ENCODE peak calls at places on chromosome 19, in seven cellular contexts. One of them, this sample, is unnamed.

GRCh38 chr19:18408053-18408476 is 10.6 kb upstream of the LRRC25 start:
- DNase-seq in cardiac fibroblast: no peak
- DNase-seq in cardiac muscle cell: no peak
- DNase-seq in AG09309: no peak
- DNase-seq in bronchial epithelial cell: no peak
- DNase-seq in GM23338: peak
- DNase-seq in CD8-positive, alpha-beta T cell: no peak
- DNase-seq in this sample: no peak

GRCh38 chr19:33997690-33998089 is 174.6 kb upstream of the LSM14A start:
- DNase-seq in cardiac fibroblast: no peak
- DNase-seq in cardiac muscle cell: no peak
- DNase-seq in AG09309: no peak
- DNase-seq in bronchial epithelial cell: no peak
- DNase-seq in GM23338: no peak
- DNase-seq in CD8-positive, alpha-beta T cell: no peak
- DNase-seq in this sample: no peak

GRCh38 chr19:17402982-17403855 is 2.2 kb downstream of the BST2 start:
- DNase-seq in cardiac fibroblast: no peak
- DNase-seq in cardiac muscle cell: peak
- DNase-seq in AG09309: no peak
- DNase-seq in bronchial epithelial cell: no peak
- DNase-seq in GM23338: peak
- DNase-seq in CD8-positive, alpha-beta T cell: no peak
- DNase-seq in this sample: no peak

GRCh38 chr19:33826521-33826920 is 29.9 kb downstream of the KCTD15 start:
- DNase-seq in cardiac fibroblast: no peak
- DNase-seq in cardiac muscle cell: no peak
- DNase-seq in AG09309: no peak
- DNase-seq in bronchial epithelial cell: no peak
- DNase-seq in GM23338: no peak
- DNase-seq in CD8-positive, alpha-beta T cell: no peak
- DNase-seq in this sample: no peak

GRCh38 chr19:17078038-17078919 is 2.7 kb downstream of the MYO9B start:
- DNase-seq in cardiac fibroblast: no peak
- DNase-seq in cardiac muscle cell: no peak
- DNase-seq in AG09309: no peak
- DNase-seq in bronchial epithelial cell: peak
- DNase-seq in GM23338: no peak
- DNase-seq in CD8-positive, alpha-beta T cell: no peak
- DNase-seq in this sample: no peak

GRCh38 chr19:4524808-4525562 is 6.7 kb upstream of the PLIN4 start:
- DNase-seq in cardiac fibroblast: peak
- DNase-seq in cardiac muscle cell: peak
- DNase-seq in AG09309: no peak
- DNase-seq in bronchial epithelial cell: peak
- DNase-seq in GM23338: peak
- DNase-seq in CD8-positive, alpha-beta T cell: peak
- DNase-seq in this sample: no peak

GRCh38 chr19:43777163-43777700 is 3.5 kb downstream of the KCNN4 start:
- DNase-seq in cardiac fibroblast: peak
- DNase-seq in cardiac muscle cell: no peak
- DNase-seq in AG09309: no peak
- DNase-seq in bronchial epithelial cell: no peak
- DNase-seq in GM23338: no peak
- DNase-seq in CD8-positive, alpha-beta T cell: no peak
- DNase-seq in this sample: no peak

GRCh38 chr19:2275588-2276428 is 6.2 kb downstream of the PEAK3 start:
- DNase-seq in cardiac fibroblast: no peak
- DNase-seq in cardiac muscle cell: no peak
- DNase-seq in AG09309: no peak
- DNase-seq in bronchial epithelial cell: no peak
- DNase-seq in GM23338: peak
- DNase-seq in CD8-positive, alpha-beta T cell: no peak
- DNase-seq in this sample: no peak

GRCh38 chr19:4368128-4368820 is 24.9 kb downstream of the MPND start:
- DNase-seq in cardiac fibroblast: peak
- DNase-seq in cardiac muscle cell: no peak
- DNase-seq in AG09309: no peak
- DNase-seq in bronchial epithelial cell: peak
- DNase-seq in GM23338: no peak
- DNase-seq in CD8-positive, alpha-beta T cell: no peak
- DNase-seq in this sample: no peak

GRCh38 chr19:29672933-29673336 is 7.7 kb downstream of the PLEKHF1 start:
- DNase-seq in cardiac fibroblast: no peak
- DNase-seq in cardiac muscle cell: no peak
- DNase-seq in AG09309: no peak
- DNase-seq in bronchial epithelial cell: no peak
- DNase-seq in GM23338: no peak
- DNase-seq in CD8-positive, alpha-beta T cell: peak
- DNase-seq in this sample: no peak

GRCh38 chr19:37991841-37992248 is 84.8 kb downstream of the SIPA1L3 start:
- DNase-seq in cardiac fibroblast: no peak
- DNase-seq in cardiac muscle cell: no peak
- DNase-seq in AG09309: no peak
- DNase-seq in bronchial epithelial cell: peak
- DNase-seq in GM23338: no peak
- DNase-seq in CD8-positive, alpha-beta T cell: no peak
- DNase-seq in this sample: no peak

GRCh38 chr19:13262450-13262849 is 112.2 kb downstream of the IER2 start:
- DNase-seq in cardiac fibroblast: peak
- DNase-seq in cardiac muscle cell: peak
- DNase-seq in AG09309: peak
- DNase-seq in bronchial epithelial cell: peak
- DNase-seq in GM23338: peak
- DNase-seq in CD8-positive, alpha-beta T cell: no peak
- DNase-seq in this sample: no peak

GRCh38 chr19:44698492-44699201 is at the start of gene CEACAM16:
- DNase-seq in cardiac fibroblast: no peak
- DNase-seq in cardiac muscle cell: no peak
- DNase-seq in AG09309: no peak
- DNase-seq in bronchial epithelial cell: no peak
- DNase-seq in GM23338: no peak
- DNase-seq in CD8-positive, alpha-beta T cell: no peak
- DNase-seq in this sample: no peak

GRCh38 chr19:43738780-43739211 is 16.0 kb downstream of the SMG9 start:
- DNase-seq in cardiac fibroblast: peak
- DNase-seq in cardiac muscle cell: no peak
- DNase-seq in AG09309: no peak
- DNase-seq in bronchial epithelial cell: no peak
- DNase-seq in GM23338: no peak
- DNase-seq in CD8-positive, alpha-beta T cell: no peak
- DNase-seq in this sample: no peak

GRCh38 chr19:31519216-31519615 is 170.0 kb upstream of the TSHZ3 start:
- DNase-seq in cardiac fibroblast: no peak
- DNase-seq in cardiac muscle cell: no peak
- DNase-seq in AG09309: no peak
- DNase-seq in bronchial epithelial cell: no peak
- DNase-seq in GM23338: no peak
- DNase-seq in CD8-positive, alpha-beta T cell: no peak
- DNase-seq in this sample: no peak

GRCh38 chr19:1040476-1041271 is 767 bp downstream of the ABCA7 start:
- DNase-seq in cardiac fibroblast: peak
- DNase-seq in cardiac muscle cell: peak
- DNase-seq in AG09309: peak
- DNase-seq in bronchial epithelial cell: peak
- DNase-seq in GM23338: peak
- DNase-seq in CD8-positive, alpha-beta T cell: peak
- DNase-seq in this sample: peak

GRCh38 chr19:55253842-55254624 is 4.8 kb downstream of the PPP6R1 start:
- DNase-seq in cardiac fibroblast: no peak
- DNase-seq in cardiac muscle cell: no peak
- DNase-seq in AG09309: no peak
- DNase-seq in bronchial epithelial cell: no peak
- DNase-seq in GM23338: peak
- DNase-seq in CD8-positive, alpha-beta T cell: no peak
- DNase-seq in this sample: no peak

GRCh38 chr19:525857-526419 is 5.6 kb upstream of the CDC34 start:
- DNase-seq in cardiac fibroblast: no peak
- DNase-seq in cardiac muscle cell: no peak
- DNase-seq in AG09309: no peak
- DNase-seq in bronchial epithelial cell: no peak
- DNase-seq in GM23338: no peak
- DNase-seq in CD8-positive, alpha-beta T cell: no peak
- DNase-seq in this sample: no peak

GRCh38 chr19:27966390-27966816 is 1246.5 kb downstream of the UQCRFS1 start:
- DNase-seq in cardiac fibroblast: peak
- DNase-seq in cardiac muscle cell: no peak
- DNase-seq in AG09309: no peak
- DNase-seq in bronchial epithelial cell: peak
- DNase-seq in GM23338: peak
- DNase-seq in CD8-positive, alpha-beta T cell: no peak
- DNase-seq in this sample: no peak

GRCh38 chr19:50317115-50317514 is 12.1 kb downstream of the KCNC3 start:
- DNase-seq in cardiac fibroblast: no peak
- DNase-seq in cardiac muscle cell: no peak
- DNase-seq in AG09309: no peak
- DNase-seq in bronchial epithelial cell: no peak
- DNase-seq in GM23338: no peak
- DNase-seq in CD8-positive, alpha-beta T cell: no peak
- DNase-seq in this sample: no peak
- TF ChIP-seq CTCF in cardiac fibroblast: no peak
- TF ChIP-seq CTCF in cardiac muscle cell: no peak
- TF ChIP-seq CTCF in AG09309: no peak
- TF ChIP-seq CTCF in bronchial epithelial cell: no peak
- TF ChIP-seq CTCF in GM23338: no peak
- TF ChIP-seq CTCF in CD8-positive, alpha-beta T cell: no peak
- TF ChIP-seq CTCF in this sample: no peak

DNA sequence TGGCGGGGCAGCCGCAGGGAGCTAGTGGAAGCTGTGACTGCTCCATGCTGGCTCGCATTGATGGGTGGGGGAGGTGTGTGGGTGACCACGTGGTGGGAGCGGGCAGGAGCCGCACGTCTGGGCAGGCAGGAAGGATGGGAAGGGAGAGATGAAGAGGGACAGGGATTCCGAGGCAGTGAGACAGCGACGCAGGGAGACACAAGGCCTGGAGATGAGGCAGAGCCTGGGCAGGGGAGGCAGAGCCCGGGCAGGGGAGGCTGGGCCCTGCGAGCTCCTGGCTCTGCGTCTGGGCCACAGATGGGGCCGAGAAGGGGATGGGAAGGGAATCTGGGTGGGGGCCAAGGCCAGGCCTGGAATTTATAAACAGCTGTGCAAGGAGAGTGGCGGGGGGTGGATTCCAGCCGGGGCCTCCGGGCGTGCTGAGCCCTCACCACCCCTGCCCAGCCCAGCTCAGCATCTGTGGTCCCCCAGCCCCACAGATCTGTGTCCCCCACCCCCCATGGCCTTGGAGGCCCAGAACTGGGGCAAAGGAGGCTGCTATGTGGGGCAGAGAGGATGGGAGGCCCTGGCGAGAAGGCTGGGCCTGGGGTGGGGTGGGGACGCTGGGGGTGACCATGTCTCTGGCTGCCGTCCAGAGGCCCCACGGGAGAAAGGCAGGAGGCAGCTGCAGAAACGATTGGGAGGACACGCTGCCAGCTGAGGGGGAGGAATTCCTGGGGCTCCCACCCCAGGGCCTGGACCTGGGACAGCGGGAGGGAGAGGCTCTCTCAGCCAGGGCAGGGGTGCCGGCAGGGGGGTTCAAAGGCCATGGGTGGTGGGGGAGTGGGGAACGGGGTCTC is 6.0 kb downstream of the EHD2 start:
- DNase-seq in cardiac fibroblast: peak
- DNase-seq in cardiac muscle cell: peak
- DNase-seq in AG09309: peak
- DNase-seq in bronchial epithelial cell: peak
- DNase-seq in GM23338: no peak
- DNase-seq in CD8-positive, alpha-beta T cell: no peak
- DNase-seq in this sample: peak
- H3K4me3 ChIP-seq in cardiac fibroblast: peak
- H3K4me3 ChIP-seq in cardiac muscle cell: no peak
- H3K4me3 ChIP-seq in AG09309: peak
- H3K4me3 ChIP-seq in bronchial epithelial cell: peak
- H3K4me3 ChIP-seq in GM23338: no peak
- H3K4me3 ChIP-seq in CD8-positive, alpha-beta T cell: no peak
- H3K4me3 ChIP-seq in this sample: peak

DNA sequence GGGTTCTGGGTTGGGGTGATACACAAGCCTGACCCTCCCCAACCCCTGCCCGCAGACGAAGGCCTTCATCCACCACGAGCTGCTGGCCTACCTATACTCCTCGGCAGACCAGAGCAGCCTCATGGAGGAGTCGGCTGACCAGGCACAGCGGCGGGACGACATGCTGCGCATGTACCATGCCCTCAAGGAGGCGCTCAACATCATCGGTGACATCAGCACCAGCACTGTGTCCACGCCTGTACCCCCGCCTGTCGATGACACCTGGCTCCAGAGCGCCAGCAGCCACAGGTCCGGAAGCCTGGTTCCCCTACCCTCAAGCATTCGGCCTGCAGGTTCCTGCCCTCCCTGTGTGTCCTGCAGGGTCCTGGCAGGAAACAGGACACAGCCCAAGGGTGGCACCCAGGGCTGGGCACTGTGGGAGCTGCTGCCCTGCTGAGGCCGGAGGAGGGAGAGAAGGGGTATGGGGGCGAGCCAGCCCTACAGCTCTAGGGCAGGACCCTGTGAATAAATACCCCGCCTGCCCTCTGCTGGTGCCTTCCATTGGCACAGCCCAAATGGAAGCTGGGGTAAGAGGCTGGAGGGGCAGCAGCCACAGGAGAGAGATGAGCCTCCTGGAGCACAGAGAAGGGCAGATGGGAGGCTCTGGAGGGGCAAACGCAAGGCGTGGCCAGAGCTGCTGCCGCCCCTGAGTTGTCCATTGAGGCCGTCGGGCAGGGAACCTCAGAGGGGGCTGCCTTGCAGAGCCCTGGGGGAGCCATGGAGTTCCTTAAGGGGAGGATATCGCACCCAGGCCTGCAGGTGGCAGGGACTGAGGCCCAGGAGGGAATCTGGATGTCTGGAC is 6.8 kb downstream of the TMED1 start:
- DNase-seq in cardiac fibroblast: no peak
- DNase-seq in cardiac muscle cell: no peak
- DNase-seq in AG09309: no peak
- DNase-seq in bronchial epithelial cell: no peak
- DNase-seq in GM23338: peak
- DNase-seq in CD8-positive, alpha-beta T cell: no peak
- DNase-seq in this sample: no peak
- TF ChIP-seq CTCF in cardiac fibroblast: peak
- TF ChIP-seq CTCF in cardiac muscle cell: no peak
- TF ChIP-seq CTCF in AG09309: peak
- TF ChIP-seq CTCF in bronchial epithelial cell: no peak
- TF ChIP-seq CTCF in GM23338: peak
- TF ChIP-seq CTCF in CD8-positive, alpha-beta T cell: no peak
- TF ChIP-seq CTCF in this sample: no peak

GRCh38 chr19:15252398-15253018 is 20.3 kb upstream of the EPHX3 start:
- DNase-seq in cardiac fibroblast: peak
- DNase-seq in cardiac muscle cell: no peak
- DNase-seq in AG09309: no peak
- DNase-seq in bronchial epithelial cell: no peak
- DNase-seq in GM23338: peak
- DNase-seq in CD8-positive, alpha-beta T cell: no peak
- DNase-seq in this sample: no peak
- H3K4me3 ChIP-seq in cardiac fibroblast: no peak
- H3K4me3 ChIP-seq in cardiac muscle cell: no peak
- H3K4me3 ChIP-seq in AG09309: no peak
- H3K4me3 ChIP-seq in bronchial epithelial cell: no peak
- H3K4me3 ChIP-seq in GM23338: no peak
- H3K4me3 ChIP-seq in CD8-positive, alpha-beta T cell: no peak
- H3K4me3 ChIP-seq in this sample: no peak

GRCh38 chr19:11261902-11262839 is at the start of gene DOCK6:
- DNase-seq in cardiac fibroblast: no peak
- DNase-seq in cardiac muscle cell: peak
- DNase-seq in AG09309: no peak
- DNase-seq in bronchial epithelial cell: no peak
- DNase-seq in GM23338: peak
- DNase-seq in CD8-positive, alpha-beta T cell: no peak
- DNase-seq in this sample: no peak
- TF ChIP-seq CTCF in cardiac fibroblast: peak
- TF ChIP-seq CTCF in cardiac muscle cell: peak
- TF ChIP-seq CTCF in AG09309: peak
- TF ChIP-seq CTCF in bronchial epithelial cell: peak
- TF ChIP-seq CTCF in GM23338: peak
- TF ChIP-seq CTCF in CD8-positive, alpha-beta T cell: no peak
- TF ChIP-seq CTCF in this sample: peak

GRCh38 chr19:32682317-32682716 is 6.7 kb downstream of the RGS9BP start:
- DNase-seq in cardiac fibroblast: no peak
- DNase-seq in cardiac muscle cell: no peak
- DNase-seq in AG09309: no peak
- DNase-seq in bronchial epithelial cell: peak
- DNase-seq in GM23338: no peak
- DNase-seq in CD8-positive, alpha-beta T cell: no peak
- DNase-seq in this sample: no peak
- H3K4me3 ChIP-seq in cardiac fibroblast: no peak
- H3K4me3 ChIP-seq in cardiac muscle cell: no peak
- H3K4me3 ChIP-seq in AG09309: no peak
- H3K4me3 ChIP-seq in bronchial epithelial cell: no peak
- H3K4me3 ChIP-seq in GM23338: no peak
- H3K4me3 ChIP-seq in CD8-positive, alpha-beta T cell: no peak
- H3K4me3 ChIP-seq in this sample: no peak

This sample was measured in AG04449.